ENCODE peak calls at places on chromosomes 1 and 21, in four cellular contexts. One of them, this sample, is unnamed.

GRCh38 chr1:9873385-9873784 is 36.7 kb downstream of the CTNNBIP1 start:
- DNase-seq in HCT116: no peak
- DNase-seq in aorta: no peak
- DNase-seq in right cardiac atrium: no peak
- DNase-seq in this sample: no peak

GRCh38 chr21:41957991-41958766 is 4.4 kb upstream of the C2CD2 start:
- DNase-seq in HCT116: peak
- DNase-seq in aorta: peak
- DNase-seq in right cardiac atrium: peak
- DNase-seq in this sample: no peak

GRCh38 chr1:18953656-18954259 is 2.7 kb downstream of the IFFO2 start:
- DNase-seq in HCT116: no peak
- DNase-seq in aorta: no peak
- DNase-seq in right cardiac atrium: no peak
- DNase-seq in this sample: no peak

GRCh38 chr1:22295856-22296255 is 153.0 kb upstream of the WNT4 start:
- DNase-seq in HCT116: no peak
- DNase-seq in aorta: no peak
- DNase-seq in right cardiac atrium: no peak
- DNase-seq in this sample: no peak

GRCh38 chr1:237911911-237912310 is 21.2 kb upstream of the ZP4 start:
- DNase-seq in HCT116: no peak
- DNase-seq in aorta: no peak
- DNase-seq in right cardiac atrium: no peak
- DNase-seq in this sample: no peak

GRCh38 chr1:22754106-22754768 is 43.6 kb downstream of the EPHB2 start:
- DNase-seq in HCT116: no peak
- DNase-seq in aorta: no peak
- DNase-seq in right cardiac atrium: no peak
- DNase-seq in this sample: no peak

GRCh38 chr1:84887261-84887934 is 5.6 kb downstream of the LPAR3 start:
- DNase-seq in HCT116: no peak
- DNase-seq in aorta: no peak
- DNase-seq in right cardiac atrium: no peak
- DNase-seq in this sample: no peak

GRCh38 chr1:100928128-100928527 is 32.2 kb downstream of the SLC30A7 start:
- DNase-seq in HCT116: no peak
- DNase-seq in aorta: no peak
- DNase-seq in right cardiac atrium: no peak
- DNase-seq in this sample: no peak

GRCh38 chr21:33025471-33026298 is at the start of gene OLIG2:
- DNase-seq in HCT116: no peak
- DNase-seq in aorta: no peak
- DNase-seq in right cardiac atrium: no peak
- DNase-seq in this sample: peak

This sample was measured in MM.1S.